ENCODE peak calls at places on chromosomes 2 and 18, in ten cellular contexts. C, Q, U, X, Z, M, A, R, I and P are unnamed samples.

GRCh38 chr2:108594132-108594981 is 60.1 kb downstream of the LIMS1 start:
- DNase-seq in C (peak), Q (peak), U (no peak), X (no peak), Z (no peak), M (no peak), A (no peak), R (peak), I (peak), P (no peak)

GRCh38 chr2:37322368-37322767 is 2.3 kb downstream of the PRKD3 start:
- DNase-seq in C (no peak), Q (peak), U (no peak), X (no peak), Z (no peak), M (no peak), A (no peak), R (no peak), I (no peak), P (no peak)

GRCh38 chr2:38959938-38960608 is 70.4 kb downstream of the ARHGEF33 start:
- DNase-seq in C (no peak), Q (peak), U (peak), X (no peak), Z (peak), M (peak), A (peak), R (peak), I (peak), P (no peak)

GRCh38 chr18:2792395-2792794 is 54.4 kb upstream of the EMILIN2 start:
- DNase-seq in C (no peak), Q (no peak), U (no peak), X (no peak), Z (no peak), M (no peak), A (no peak), R (no peak), I (no peak), P (no peak)

GRCh38 chr2:2260691-2261268 is 70.3 kb downstream of the MYT1L start:
- DNase-seq in C (no peak), Q (no peak), U (no peak), X (no peak), Z (no peak), M (no peak), A (peak), R (no peak), I (no peak), P (no peak)

GRCh38 chr2:106758885-106759559 is 126.9 kb downstream of the ST6GAL2 start:
- DNase-seq in C (no peak), Q (no peak), U (no peak), X (no peak), Z (no peak), M (no peak), A (no peak), R (no peak), I (no peak), P (no peak)

GRCh38 chr2:119338826-119339561 is 27.6 kb downstream of the C2orf76 start:
- DNase-seq in C (no peak), Q (no peak), U (peak), X (no peak), Z (no peak), M (peak), A (peak), R (no peak), I (no peak), P (no peak)

GRCh38 chr2:166285215-166285614 is 90.5 kb downstream of the SCN9A start:
- DNase-seq in C (no peak), Q (peak), U (no peak), X (no peak), Z (no peak), M (no peak), A (no peak), R (no peak), I (no peak), P (no peak)

GRCh38 chr2:33577660-33578059 is 21.4 kb downstream of the FAM98A start:
- DNase-seq in C (no peak), Q (peak), U (no peak), X (no peak), Z (no peak), M (no peak), A (no peak), R (no peak), I (peak), P (no peak)

GRCh38 chr2:130150181-130151144 is 5.6 kb upstream of the CCDC74B start:
- DNase-seq in C (no peak), Q (no peak), U (no peak), X (peak), Z (no peak), M (no peak), A (peak), R (no peak), I (no peak), P (no peak)

GRCh38 chr18:50928551-50928950 is 39.3 kb upstream of the ELAC1 start:
- DNase-seq in C (no peak), Q (no peak), U (no peak), X (no peak), Z (no peak), M (no peak), A (no peak), R (no peak), I (no peak), P (no peak)

GRCh38 chr2:3111267-3111666 is 266.4 kb downstream of the EIPR1 start:
- DNase-seq in C (no peak), Q (no peak), U (no peak), X (no peak), Z (no peak), M (no peak), A (no peak), R (no peak), I (no peak), P (no peak)

GRCh38 chr2:207283356-207283755 is 117.6 kb upstream of the KLF7 start:
- DNase-seq in C (no peak), Q (no peak), U (no peak), X (no peak), Z (no peak), M (peak), A (peak), R (no peak), I (no peak), P (no peak)

GRCh38 chr2:102238039-102238756 is 51.4 kb downstream of the IL1RL2 start:
- DNase-seq in C (no peak), Q (peak), U (no peak), X (no peak), Z (no peak), M (no peak), A (no peak), R (no peak), I (peak), P (no peak)

GRCh38 chr2:30912056-30912455 is 104.8 kb upstream of the CAPN13 start:
- DNase-seq in C (no peak), Q (no peak), U (no peak), X (peak), Z (no peak), M (no peak), A (no peak), R (no peak), I (no peak), P (no peak)

GRCh38 chr18:49846263-49846662 is 32.9 kb upstream of the ACAA2 start:
- DNase-seq in C (no peak), Q (peak), U (no peak), X (peak), Z (no peak), M (no peak), A (no peak), R (no peak), I (peak), P (no peak)

GRCh38 chr18:9991021-9992000 is 77.5 kb downstream of the VAPA start:
- DNase-seq in C (no peak), Q (no peak), U (no peak), X (peak), Z (no peak), M (no peak), A (no peak), R (no peak), I (no peak), P (no peak)

GRCh38 chr2:241609859-241610793 is 26.8 kb downstream of the THAP4 start:
- DNase-seq in C (peak), Q (peak), U (peak), X (peak), Z (peak), M (peak), A (peak), R (no peak), I (peak), P (peak)

GRCh38 chr18:74596959-74597661 is 560 bp upstream of the ZNF407 start:
- DNase-seq in C (peak), Q (peak), U (peak), X (peak), Z (peak), M (peak), A (peak), R (no peak), I (peak), P (peak)

GRCh38 chr2:197251576-197251975 is 59.0 kb downstream of the ANKRD44 start:
- DNase-seq in C (no peak), Q (no peak), U (no peak), X (no peak), Z (no peak), M (no peak), A (no peak), R (peak), I (no peak), P (no peak)

GRCh38 chr2:120896126-120896525 is 160.5 kb downstream of the GLI2 start:
- DNase-seq in C (no peak), Q (no peak), U (no peak), X (no peak), Z (no peak), M (peak), A (no peak), R (no peak), I (no peak), P (no peak)

GRCh38 chr18:2981212-2981728 is 31.7 kb downstream of the LPIN2 start:
- DNase-seq in C (no peak), Q (peak), U (no peak), X (no peak), Z (no peak), M (no peak), A (no peak), R (peak), I (peak), P (no peak)

GRCh38 chr18:23943903-23944624 is 70.5 kb upstream of the TTC39C start:
- DNase-seq in C (no peak), Q (peak), U (no peak), X (peak), Z (no peak), M (no peak), A (no peak), R (peak), I (peak), P (no peak)

GRCh38 chr2:163682695-163683094 is 53.1 kb downstream of the FIGN start:
- DNase-seq in C (peak), Q (peak), U (no peak), X (no peak), Z (no peak), M (no peak), A (no peak), R (no peak), I (peak), P (no peak)

GRCh38 chr2:85604568-85605339 is 2.3 kb upstream of the TMEM150A start:
- DNase-seq in C (no peak), Q (peak), U (no peak), X (no peak), Z (no peak), M (no peak), A (no peak), R (no peak), I (peak), P (no peak)

GRCh38 chr18:5298156-5298852 is 2.8 kb upstream of the ZBTB14 start:
- DNase-seq in C (peak), Q (no peak), U (no peak), X (no peak), Z (no peak), M (no peak), A (no peak), R (no peak), I (peak), P (no peak)

GRCh38 chr2:224671731-224672130 is 44.4 kb downstream of the CCDC195 start:
- DNase-seq in C (no peak), Q (no peak), U (no peak), X (no peak), Z (no peak), M (no peak), A (no peak), R (no peak), I (no peak), P (no peak)

GRCh38 chr18:51801515-51801914 is 538.5 kb upstream of the DCC start:
- DNase-seq in C (no peak), Q (no peak), U (no peak), X (no peak), Z (no peak), M (no peak), A (no peak), R (no peak), I (no peak), P (no peak)

GRCh38 chr2:104944495-104944894 is 90.6 kb downstream of the POU3F3 start:
- DNase-seq in C (peak), Q (no peak), U (no peak), X (no peak), Z (no peak), M (no peak), A (no peak), R (no peak), I (peak), P (no peak)

GRCh38 chr2:196606516-196606915 is 33.0 kb upstream of the CCDC150 start:
- DNase-seq in C (no peak), Q (no peak), U (no peak), X (no peak), Z (no peak), M (no peak), A (no peak), R (no peak), I (no peak), P (no peak)

GRCh38 chr18:33579868-33580205 is 1.8 kb downstream of the ASXL3 start:
- DNase-seq in C (no peak), Q (no peak), U (no peak), X (no peak), Z (no peak), M (no peak), A (no peak), R (no peak), I (no peak), P (no peak)

GRCh38 chr2:143426296-143426695 is 297.1 kb downstream of the ARHGAP15 start:
- DNase-seq in C (no peak), Q (peak), U (no peak), X (no peak), Z (no peak), M (no peak), A (no peak), R (peak), I (peak), P (no peak)

GRCh38 chr2:119739580-119740255 is 20.0 kb upstream of the PTPN4 start:
- DNase-seq in C (no peak), Q (no peak), U (no peak), X (no peak), Z (no peak), M (no peak), A (no peak), R (no peak), I (no peak), P (no peak)

GRCh38 chr18:8696749-8697211 is 8.6 kb upstream of the MTCL1 start:
- DNase-seq in C (peak), Q (peak), U (peak), X (peak), Z (no peak), M (peak), A (peak), R (no peak), I (peak), P (peak)

GRCh38 chr2:108165750-108166149 is 74.0 kb upstream of the SULT1C3 start:
- DNase-seq in C (no peak), Q (no peak), U (no peak), X (no peak), Z (no peak), M (no peak), A (no peak), R (no peak), I (no peak), P (no peak)

GRCh38 chr18:13216092-13216582 is 2.4 kb upstream of the LDLRAD4 start:
- DNase-seq in C (peak), Q (peak), U (peak), X (peak), Z (no peak), M (peak), A (peak), R (peak), I (peak), P (peak)

GRCh38 chr2:37776487-37776886 is 105.0 kb upstream of the CDC42EP3 start:
- DNase-seq in C (no peak), Q (peak), U (no peak), X (no peak), Z (peak), M (no peak), A (no peak), R (peak), I (peak), P (no peak)

GRCh38 chr2:88018969-88019368 is 2.6 kb upstream of the RNU2-63P start:
- DNase-seq in C (no peak), Q (no peak), U (no peak), X (no peak), Z (no peak), M (no peak), A (no peak), R (no peak), I (no peak), P (no peak)

GRCh38 chr18:39162013-39162412 is 1596.4 kb upstream of the CELF4 start:
- DNase-seq in C (no peak), Q (no peak), U (no peak), X (no peak), Z (no peak), M (no peak), A (no peak), R (no peak), I (no peak), P (no peak)
- TF ChIP-seq CTCF in C (peak), Q (no peak), U (no peak), X (no peak), Z (no peak), M (no peak), A (no peak), R (no peak), I (peak), P (no peak)

DNA sequence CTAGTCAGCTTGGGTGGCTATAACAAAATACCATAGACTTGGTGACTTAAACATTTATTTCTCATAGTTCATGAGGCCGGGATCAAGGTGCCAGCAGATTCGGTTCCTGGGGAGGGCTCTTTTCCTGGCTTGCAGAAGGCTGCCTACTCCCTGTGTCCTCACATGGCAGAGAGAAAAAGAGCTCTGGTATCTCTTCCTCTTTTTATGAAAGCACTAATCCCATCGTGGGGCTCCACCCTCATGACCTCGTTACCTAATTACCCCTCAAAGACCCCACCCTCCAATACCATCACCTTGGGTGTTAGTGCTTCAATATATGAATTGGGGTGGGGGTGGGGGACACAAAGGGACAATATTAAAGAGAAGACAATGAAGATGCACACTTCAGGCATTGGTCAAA is 67.1 kb upstream of the CCBE1 start:
- DNase-seq in C (no peak), Q (no peak), U (no peak), X (no peak), Z (no peak), M (no peak), A (no peak), R (no peak), I (no peak), P (no peak)
- TF ChIP-seq CTCF in C (no peak), Q (no peak), U (no peak), X (no peak), Z (no peak), M (no peak), A (no peak), R (no peak), I (no peak), P (no peak)

GRCh38 chr18:52907942-52908341 is 567.9 kb downstream of the DCC start:
- DNase-seq in C (no peak), Q (no peak), U (no peak), X (no peak), Z (no peak), M (no peak), A (no peak), R (peak), I (no peak), P (no peak)

GRCh38 chr18:52907522-52907921 is 567.5 kb downstream of the DCC start:
- DNase-seq in C (no peak), Q (no peak), U (no peak), X (no peak), Z (no peak), M (no peak), A (no peak), R (no peak), I (no peak), P (no peak)

GRCh38 chr18:52902188-52902587 is 562.2 kb downstream of the DCC start:
- DNase-seq in C (no peak), Q (no peak), U (no peak), X (no peak), Z (no peak), M (no peak), A (no peak), R (no peak), I (no peak), P (no peak)

GRCh38 chr18:52903858-52904257 is 563.9 kb downstream of the DCC start:
- DNase-seq in C (peak), Q (no peak), U (no peak), X (no peak), Z (no peak), M (peak), A (no peak), R (no peak), I (peak), P (peak)
- TF ChIP-seq CTCF in C (peak), Q (no peak), U (no peak), X (no peak), Z (no peak), M (peak), A (peak), R (peak), I (peak), P (peak)

DNA sequence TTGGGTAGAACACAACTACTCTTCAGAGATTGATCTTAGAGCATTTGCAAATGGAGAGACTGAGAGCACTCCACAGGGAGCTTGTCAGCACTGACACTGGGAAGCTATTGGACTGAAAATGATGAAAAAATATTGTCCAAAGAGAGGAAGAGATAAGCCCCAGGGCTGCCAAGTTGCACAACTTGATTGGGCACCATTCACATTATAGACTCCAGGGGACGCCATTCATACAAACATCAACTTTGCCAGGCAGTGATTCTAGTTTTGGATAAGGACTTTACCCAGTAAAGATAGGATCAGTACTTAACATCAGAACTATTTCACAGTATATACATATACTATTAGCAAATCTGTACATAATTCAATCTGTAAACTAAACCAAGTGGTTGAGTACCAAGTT is 79.6 kb upstream of the MYCN start:
- DNase-seq in C (no peak), Q (no peak), U (no peak), X (no peak), Z (no peak), M (no peak), A (no peak), R (no peak), I (no peak), P (no peak)
- TF ChIP-seq CTCF in C (no peak), Q (no peak), U (no peak), X (no peak), Z (no peak), M (no peak), A (no peak), R (no peak), I (no peak), P (no peak)

GRCh38 chr18:58493516-58494253 is 135.2 kb downstream of the ALPK2 start:
- DNase-seq in C (peak), Q (peak), U (peak), X (peak), Z (peak), M (peak), A (peak), R (peak), I (peak), P (peak)
- TF ChIP-seq CTCF in C (peak), Q (peak), U (peak), X (no peak), Z (peak), M (peak), A (peak), R (peak), I (peak), P (peak)

GRCh38 chr2:44310287-44310686 is 35.0 kb downstream of the SLC3A1 start:
- DNase-seq in C (no peak), Q (no peak), U (no peak), X (no peak), Z (no peak), M (no peak), A (no peak), R (no peak), I (no peak), P (no peak)

GRCh38 chr2:44314354-44314753 is 39.1 kb downstream of the SLC3A1 start:
- DNase-seq in C (no peak), Q (no peak), U (no peak), X (no peak), Z (no peak), M (no peak), A (no peak), R (no peak), I (no peak), P (no peak)

GRCh38 chr2:44321360-44321759 is 39.9 kb downstream of the PREPL start:
- DNase-seq in C (no peak), Q (no peak), U (no peak), X (no peak), Z (no peak), M (no peak), A (no peak), R (no peak), I (no peak), P (no peak)

GRCh38 chr2:44320832-44321231 is 40.5 kb downstream of the PREPL start:
- DNase-seq in C (no peak), Q (no peak), U (no peak), X (no peak), Z (no peak), M (no peak), A (no peak), R (no peak), I (no peak), P (no peak)

DNA sequence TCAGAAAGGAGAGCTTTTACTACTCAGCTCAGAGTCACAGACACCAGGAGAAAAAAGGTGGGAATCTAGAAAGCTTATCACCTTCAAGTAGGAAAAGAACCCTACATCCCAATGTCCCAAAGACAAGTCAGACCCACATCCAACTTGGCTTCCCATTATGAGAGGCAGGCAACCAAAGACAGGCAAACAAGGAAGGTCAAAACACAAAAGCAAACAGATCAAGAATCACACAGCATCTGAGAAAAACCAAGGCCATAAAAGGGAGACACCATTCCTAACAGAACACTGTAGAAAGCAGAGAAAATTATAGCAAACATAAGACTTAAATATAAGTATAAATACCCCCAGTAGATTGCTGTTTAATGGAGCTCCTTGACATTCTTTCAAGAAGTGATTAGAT is 40.7 kb downstream of the SLC3A1 start:
- DNase-seq in C (peak), Q (no peak), U (no peak), X (no peak), Z (no peak), M (no peak), A (no peak), R (no peak), I (no peak), P (no peak)
- TF ChIP-seq CTCF in C (no peak), Q (no peak), U (no peak), X (no peak), Z (no peak), M (no peak), A (no peak), R (no peak), I (no peak), P (no peak)

GRCh38 chr2:96864343-96865091 is 5.4 kb downstream of the SEMA4C start:
- DNase-seq in C (no peak), Q (no peak), U (no peak), X (no peak), Z (no peak), M (peak), A (peak), R (no peak), I (no peak), P (no peak)
- TF ChIP-seq CTCF in C (no peak), Q (no peak), U (no peak), X (no peak), Z (no peak), M (no peak), A (no peak), R (no peak), I (no peak), P (no peak)